ENCODE peak calls at places on chromosomes 7 and 10, in four cellular contexts. H is psoas muscle, T is Calu3, D is IMR-90. Y is an unnamed sample.

GRCh38 chr10:60470091-60470490 is 80.4 kb upstream of the ANK3 start:
- DNase-seq in H (no peak), T (no peak), D (no peak), Y (no peak)

GRCh38 chr7:154792436-154793055 is 210.4 kb downstream of the PAXIP1 start:
- DNase-seq in H (no peak), T (no peak), D (no peak), Y (no peak)

GRCh38 chr10:78745445-78745844 is 323.3 kb upstream of the ZMIZ1 start:
- DNase-seq in H (no peak), T (no peak), D (no peak), Y (peak)

GRCh38 chr10:58291538-58292174 is 22.7 kb downstream of the CISD1 start:
- DNase-seq in H (no peak), T (peak), D (peak), Y (no peak)

GRCh38 chr10:123502983-123503382 is 163.2 kb upstream of the GPR26 start:
- DNase-seq in H (no peak), T (no peak), D (no peak), Y (no peak)

GRCh38 chr7:122429926-122430325 is 125.4 kb upstream of the FEZF1 start:
- DNase-seq in H (no peak), T (no peak), D (no peak), Y (no peak)

GRCh38 chr10:117133273-117134083 is 4.6 kb downstream of the VAX1 start:
- DNase-seq in H (no peak), T (no peak), D (no peak), Y (no peak)

GRCh38 chr7:151849879-151850260 is 27.0 kb downstream of the PRKAG2 start:
- DNase-seq in H (no peak), T (no peak), D (no peak), Y (no peak)

GRCh38 chr7:44044315-44045225 is at the start of gene DBNL:
- DNase-seq in H (peak), T (peak), D (peak), Y (peak)

GRCh38 chr7:42502022-42502421 is 265.0 kb upstream of the GLI3 start:
- DNase-seq in H (no peak), T (no peak), D (no peak), Y (no peak)

GRCh38 chr7:2355079-2356008 is 717 bp downstream of the EIF3B start:
- DNase-seq in H (peak), T (peak), D (no peak), Y (no peak)

GRCh38 chr10:133334495-133335237 is 2.0 kb downstream of the CALY start:
- DNase-seq in H (peak), T (no peak), D (no peak), Y (no peak)

GRCh38 chr7:23462846-23463245 is 7.4 kb downstream of the IGF2BP3 start:
- DNase-seq in H (no peak), T (peak), D (peak), Y (no peak)
- TF ChIP-seq CTCF in H (peak), T (no peak), D (peak), Y (no peak)

GRCh38 chr10:80441831-80442230 is 12.3 kb upstream of the TSPAN14 start:
- DNase-seq in H (no peak), T (no peak), D (no peak), Y (no peak)

GRCh38 chr10:80442879-80443278 is 11.2 kb upstream of the TSPAN14 start:
- DNase-seq in H (no peak), T (no peak), D (no peak), Y (no peak)

GRCh38 chr10:80444124-80444523 is 10.0 kb upstream of the TSPAN14 start:
- DNase-seq in H (no peak), T (no peak), D (no peak), Y (no peak)

GRCh38 chr10:80444646-80445319 is 9.3 kb upstream of the TSPAN14 start:
- DNase-seq in H (peak), T (peak), D (peak), Y (peak)

GRCh38 chr10:80443531-80443974 is 10.6 kb upstream of the TSPAN14 start:
- DNase-seq in H (no peak), T (peak), D (no peak), Y (no peak)
- TF ChIP-seq CTCF in H (peak), T (no peak), D (peak), Y (no peak)

GRCh38 chr7:121395961-121396757 is at the start of gene FAM3C:
- DNase-seq in H (peak), T (peak), D (peak), Y (peak)

GRCh38 chr7:121397346-121397745 is 1.2 kb upstream of the FAM3C start:
- DNase-seq in H (no peak), T (no peak), D (no peak), Y (no peak)

GRCh38 chr7:121397832-121398231 is 1.7 kb upstream of the FAM3C start:
- DNase-seq in H (no peak), T (no peak), D (no peak), Y (no peak)

GRCh38 chr7:121395494-121395960 is 581 bp downstream of the FAM3C start:
- DNase-seq in H (no peak), T (peak), D (peak), Y (peak)

GRCh38 chr7:121398246-121398645 is 2.1 kb upstream of the FAM3C start:
- DNase-seq in H (no peak), T (peak), D (no peak), Y (peak)
- TF ChIP-seq CTCF in H (no peak), T (peak), D (peak), Y (no peak)

GRCh38 chr7:110204527-110204926 is 886.4 kb upstream of the LRRN3 start:
- DNase-seq in H (no peak), T (peak), D (peak), Y (no peak)
- TF ChIP-seq CTCF in H (no peak), T (no peak), D (no peak), Y (no peak)

Y was measured in stomach.